ENCODE peak calls at places on chromosome 14, in four cellular contexts. Q, Z, N and P are unnamed samples.

GRCh38 chr14:68222726-68223125 is 403.1 kb downstream of the RAD51B start:
- DNase-seq in Q (no peak), Z (no peak), N (no peak), P (no peak)

GRCh38 chr14:74695406-74695805 is 17.5 kb downstream of the AREL1 start:
- DNase-seq in Q (no peak), Z (no peak), N (no peak), P (no peak)

GRCh38 chr14:47511829-47512228 is 163.6 kb downstream of the MDGA2 start:
- DNase-seq in Q (no peak), Z (no peak), N (no peak), P (no peak)

GRCh38 chr14:36684946-36685345 is 23.3 kb downstream of the PAX9 start:
- DNase-seq in Q (no peak), Z (no peak), N (no peak), P (no peak)

GRCh38 chr14:68616255-68616902 is 176.5 kb downstream of the ZFP36L1 start:
- DNase-seq in Q (peak; percentile 42), Z (no peak), N (no peak), P (peak; percentile 61)

GRCh38 chr14:77126074-77126325 is 15.6 kb downstream of the ZDHHC22 start:
- DNase-seq in Q (no peak), Z (peak; percentile 22), N (no peak), P (no peak)

GRCh38 chr14:21543426-21544350 is 17.5 kb upstream of the SALL2 start:
- DNase-seq in Q (no peak), Z (peak; percentile 62), N (no peak), P (peak; percentile 83)

GRCh38 chr14:95045836-95046430 is 111.4 kb downstream of the DICER1 start:
- DNase-seq in Q (no peak), Z (peak; percentile 18), N (no peak), P (no peak)

GRCh38 chr14:22316473-22316872 is 272.6 kb downstream of the DAD1 start:
- DNase-seq in Q (no peak), Z (no peak), N (no peak), P (no peak)

GRCh38 chr14:103050935-103051334 is 6.4 kb downstream of the CDC42BPB start:
- DNase-seq in Q (no peak), Z (no peak), N (no peak), P (no peak)
- H3K4me1 ChIP-seq in Q (peaks cover 6% of the 10 kb centered on the region), Z (no peaks in the 10 kb centered on the region), N (no peaks in the 10 kb centered on the region), P (peaks cover 4% of the 10 kb centered on the region)

DNA sequence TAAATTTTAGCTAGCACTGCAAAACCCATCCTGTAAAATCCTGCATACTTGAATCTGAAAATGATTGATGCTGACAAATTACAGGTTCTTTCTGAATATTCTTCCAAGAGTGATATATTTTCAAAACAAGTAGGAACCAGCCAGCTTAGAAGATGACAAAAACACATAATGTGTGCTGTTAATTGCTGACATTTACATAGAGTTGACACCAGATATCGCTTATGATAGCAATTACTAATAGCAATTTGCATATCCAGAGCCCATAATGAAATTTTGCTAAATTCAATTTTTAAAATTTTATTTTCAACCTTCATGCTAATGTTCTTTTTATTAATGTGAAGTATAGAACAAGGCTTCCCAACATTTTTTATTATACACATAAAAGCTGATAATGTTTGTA is 284.5 kb downstream of the SEC23A start:
- DNase-seq in Q (no peak), Z (no peak), N (no peak), P (no peak)
- H3K56ac ChIP-seq in Q (no peak overlapping the region), Z (no peak overlapping the region), N (no peak overlapping the region), P (no peak overlapping the region)

GRCh38 chr14:72611956-72612500 is 281.9 kb downstream of the DPF3 start:
- DNase-seq in Q (no peak), Z (peak; percentile 7), N (no peak), P (no peak)
- H2BK15ac ChIP-seq in Q (peak overlapping the region; percentile 53), Z (no peak overlapping the region), N (no peak overlapping the region), P (no peak overlapping the region)

GRCh38 chr14:103392106-103392505 is 6.9 kb downstream of the MARK3 start:
- DNase-seq in Q (no peak), Z (no peak), N (no peak), P (no peak)
- H3K4me1 ChIP-seq in Q (peaks cover 19% of the 10 kb centered on the region), Z (no peaks in the 10 kb centered on the region), N (peaks cover 6% of the 10 kb centered on the region), P (peaks cover under 1% of the 10 kb centered on the region)

GRCh38 chr14:70123796-70124195 is 65.0 kb downstream of the SLC8A3 start:
- DNase-seq in Q (no peak), Z (no peak), N (no peak), P (no peak)

GRCh38 chr14:70127186-70127585 is 61.6 kb downstream of the SLC8A3 start:
- DNase-seq in Q (no peak), Z (no peak), N (no peak), P (no peak)

GRCh38 chr14:70118064-70118463 is 70.7 kb downstream of the SLC8A3 start:
- DNase-seq in Q (no peak), Z (no peak), N (no peak), P (no peak)

GRCh38 chr14:70116278-70116677 is 72.5 kb downstream of the SLC8A3 start:
- DNase-seq in Q (no peak), Z (no peak), N (no peak), P (no peak)

GRCh38 chr14:70121521-70121920 is 67.2 kb downstream of the SLC8A3 start:
- DNase-seq in Q (no peak), Z (peak; percentile 69), N (no peak), P (peak; percentile 70)
- H3K56ac ChIP-seq in Q (no peak overlapping the region), Z (no peak overlapping the region), N (no peak overlapping the region), P (no peak overlapping the region)

GRCh38 chr14:70108419-70108818 is 80.3 kb downstream of the SLC8A3 start:
- DNase-seq in Q (no peak), Z (no peak), N (no peak), P (no peak)
- H2BK15ac ChIP-seq in Q (no peak overlapping the region), Z (no peak overlapping the region), N (no peak overlapping the region), P (no peak overlapping the region)

GRCh38 chr14:99212646-99213045 is 59.4 kb downstream of the BCL11B start:
- DNase-seq in Q (no peak), Z (no peak), N (no peak), P (no peak)
- H3K4me1 ChIP-seq in Q (no peaks in the 10 kb centered on the region), Z (no peaks in the 10 kb centered on the region), N (no peaks in the 10 kb centered on the region), P (no peaks in the 10 kb centered on the region)